ENCODE peak calls at places on chromosomes 13 and 19, in five cellular contexts. F is cardiac muscle cell, J is neural progenitor cell, H is RWPE2, W is left ventricle myocardium inferior. G is an unnamed sample.

GRCh38 chr13:106522898-106523525 is 12.4 kb downstream of the EFNB2 start:
- DNase-seq in W (no peak), F (no peak), H (no peak), J (no peak), G (no peak)

GRCh38 chr13:45207319-45207718 is 6.5 kb upstream of the KCTD4 start:
- DNase-seq in F (no peak), J (no peak), W (no peak), H (no peak), G (no peak)

GRCh38 chr13:39370554-39370953 is 232.4 kb downstream of the LHFPL6 start:
- DNase-seq in W (peak), F (peak), J (no peak), H (no peak), G (no peak)

GRCh38 chr19:35790981-35791813 is 15.8 kb downstream of the ARHGAP33 start:
- DNase-seq in F (no peak), J (no peak), W (no peak), H (no peak), G (peak)

GRCh38 chr19:12778020-12778904 is 2.9 kb upstream of the HOOK2 start:
- DNase-seq in F (peak), J (peak), W (peak), H (no peak), G (peak)

GRCh38 chr19:32594021-32594420 is 13.0 kb downstream of the PDCD5 start:
- DNase-seq in F (no peak), W (no peak), J (no peak), H (no peak), G (no peak)

GRCh38 chr13:40401911-40402776 is 264.3 kb downstream of the FOXO1 start:
- DNase-seq in F (no peak), H (peak), J (no peak), W (peak), G (peak)

GRCh38 chr13:72643339-72643989 is 84.0 kb downstream of the MZT1 start:
- DNase-seq in J (peak), F (peak), H (peak), W (peak), G (peak)

GRCh38 chr19:5137571-5138124 is 168.7 kb downstream of the KDM4B start:
- DNase-seq in W (no peak), J (peak), F (peak), H (no peak), G (no peak)

GRCh38 chr19:7224205-7224833 is 69.9 kb downstream of the INSR start:
- DNase-seq in H (no peak), J (no peak), W (no peak), F (no peak), G (peak)

GRCh38 chr13:48038763-48039162 is 1.2 kb downstream of the NUDT15 start:
- DNase-seq in F (no peak), J (peak), H (no peak), W (no peak), G (no peak)

GRCh38 chr13:81017525-81018152 is 676.7 kb upstream of the SPRY2 start:
- DNase-seq in F (peak), H (no peak), J (peak), W (no peak), G (no peak)

GRCh38 chr13:35057858-35058257 is 115.8 kb downstream of the NBEA start:
- DNase-seq in J (no peak), H (no peak), F (no peak), W (no peak), G (no peak)

GRCh38 chr13:67120872-67121531 is 109.1 kb downstream of the PCDH9 start:
- DNase-seq in F (no peak), H (no peak), W (no peak), J (no peak), G (no peak)

GRCh38 chr13:65336916-65337315 is 1893.2 kb downstream of the PCDH9 start:
- DNase-seq in H (no peak), F (no peak), J (no peak), W (no peak), G (no peak)

GRCh38 chr19:30227661-30228112 is 144.5 kb upstream of the ZNF536 start:
- DNase-seq in J (peak), F (peak), W (peak), H (no peak), G (peak)

GRCh38 chr19:32342695-32343094 is 2.7 kb upstream of the ZNF507 start:
- DNase-seq in F (no peak), H (no peak), J (no peak), W (no peak), G (no peak)

GRCh38 chr19:21568816-21569496 is 63.6 kb downstream of the ZNF429 start:
- DNase-seq in J (no peak), W (peak), F (no peak), H (no peak), G (peak)

GRCh38 chr13:49821216-49821820 is 28.8 kb upstream of the KPNA3 start:
- DNase-seq in F (no peak), W (no peak), J (no peak), H (no peak), G (no peak)

DNA sequence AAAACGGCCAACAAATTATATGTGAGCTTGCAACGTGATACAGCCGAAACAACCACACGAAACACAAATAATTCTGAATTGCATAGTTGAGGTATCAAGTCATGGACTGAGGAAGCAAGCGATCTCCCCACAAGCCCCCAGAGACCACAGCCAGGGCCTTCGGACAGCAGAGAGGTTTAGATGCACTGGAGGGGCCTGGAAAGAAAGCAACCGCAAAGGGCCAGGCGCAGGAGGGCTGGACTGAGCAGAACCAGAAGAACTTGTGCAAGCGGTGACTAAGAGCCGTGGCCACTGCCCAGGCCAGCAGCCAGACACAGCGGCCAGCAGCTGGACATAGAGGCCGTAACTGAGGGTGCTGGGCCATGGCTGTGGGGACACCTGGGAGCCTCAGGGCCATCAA is 131.4 kb downstream of the TNFRSF19 start:
- DNase-seq in J (no peak), W (peak), H (no peak), F (no peak), G (peak)
- H3K27ac ChIP-seq in J (no peak), W (peak), H (no peak), F (no peak), G (no peak)

GRCh38 chr13:108609353-108609752 is 20.1 kb upstream of the MYO16 start:
- DNase-seq in H (no peak), F (peak), W (no peak), J (peak), G (no peak)
- TF ChIP-seq CTCF in H (peak), F (no peak), W (peak), J (peak), G (no peak)

GRCh38 chr19:10238172-10238783 is 7.1 kb upstream of the S1PR2 start:
- DNase-seq in F (no peak), H (no peak), W (peak), J (no peak), G (no peak)
- H3K27ac ChIP-seq in F (no peak), H (no peak), W (peak), J (no peak), G (no peak)

GRCh38 chr13:42660367-42660965 is 86.5 kb downstream of the TNFSF11 start:
- DNase-seq in F (no peak), W (no peak), H (no peak), J (no peak), G (no peak)
- TF ChIP-seq CTCF in F (peak), W (peak), H (peak), J (no peak), G (no peak)

GRCh38 chr13:60623131-60623530 is 226.1 kb downstream of the TDRD3 start:
- DNase-seq in J (no peak), H (no peak), W (no peak), F (no peak), G (no peak)

GRCh38 chr13:60617863-60618733 is 221.1 kb downstream of the TDRD3 start:
- DNase-seq in F (peak), J (peak), W (no peak), H (no peak), G (no peak)

GRCh38 chr13:60620611-60621395 is 223.8 kb downstream of the TDRD3 start:
- DNase-seq in F (no peak), H (no peak), W (no peak), J (no peak), G (no peak)

DNA sequence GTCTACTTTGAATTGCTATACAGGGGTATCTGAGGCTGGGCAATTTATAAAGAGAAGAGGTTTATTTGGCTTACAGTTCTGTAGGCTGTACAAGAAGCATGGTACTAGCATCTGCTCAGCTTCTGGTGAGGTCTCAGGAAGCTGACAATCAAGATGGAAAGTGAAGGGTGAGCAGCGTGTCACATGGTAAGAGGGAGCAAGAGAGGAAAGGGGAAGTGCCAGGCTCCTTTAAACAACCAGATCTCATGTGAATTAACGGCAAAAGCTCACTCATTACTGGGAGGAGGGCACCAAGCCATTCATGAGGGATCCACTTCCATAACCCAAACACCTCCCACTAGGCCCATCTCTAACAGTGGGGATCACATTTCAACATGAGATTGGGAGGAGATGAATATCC is 222.4 kb downstream of the TDRD3 start:
- DNase-seq in J (no peak), H (no peak), F (no peak), W (no peak), G (no peak)
- H3K27ac ChIP-seq in J (no peak), H (no peak), F (no peak), W (no peak), G (no peak)

DNA sequence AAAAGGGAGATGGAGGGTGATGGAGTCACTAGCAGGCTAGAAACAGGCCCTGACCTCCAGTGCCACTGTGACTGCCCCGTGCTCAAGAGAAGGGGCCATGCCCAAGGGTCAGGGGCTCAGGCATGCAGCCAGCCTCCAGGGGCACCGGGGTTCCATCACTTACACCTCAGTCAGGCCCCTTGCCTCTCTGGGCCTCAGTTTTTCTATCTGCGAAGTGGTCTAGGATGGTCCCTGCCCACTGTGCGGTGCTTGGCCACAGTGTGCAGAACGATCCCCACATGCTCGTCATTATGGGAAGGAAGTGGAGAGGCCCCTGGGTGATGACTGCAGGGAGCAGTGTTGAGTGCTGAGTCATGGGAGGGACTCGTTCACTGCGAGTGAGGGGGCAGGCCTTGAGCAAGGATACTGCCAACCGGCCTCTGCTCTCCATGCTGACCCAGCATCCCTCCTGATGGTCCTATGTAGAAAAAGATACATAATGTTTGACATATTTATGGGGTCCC is 23.1 kb downstream of the TMED1 start:
- DNase-seq in J (no peak), F (no peak), W (no peak), H (no peak), G (peak)
- TF ChIP-seq CTCF in J (no peak), F (no peak), W (no peak), H (no peak), G (no peak)

G was measured in thyroid gland.